ENCODE peak calls at places on chromosomes 13 and 19, in seven cellular contexts. One of them, this sample, is unnamed.
A peak's percentile ranks its signal among the peaks of the same experiment; 100 is the strongest.

GRCh38 chr13:104984296-104984818 is 1551.1 kb downstream of the EFNB2 start:
- DNase-seq in T-helper 2 cell: peak; percentile 7
- DNase-seq in T47D: peak; percentile 16
- DNase-seq in GM23338: no peak
- DNase-seq in mucosa of descending colon: no peak
- DNase-seq in left ventricle myocardium superior: peak; percentile 53
- DNase-seq in cerebellar nuclear complex: peak; percentile 43
- DNase-seq in this sample: peak; percentile 37

GRCh38 chr19:38425810-38426466 is at the start of gene RASGRP4:
- DNase-seq in cerebellar nuclear complex: no peak
- DNase-seq in mucosa of descending colon: peak; percentile 40
- DNase-seq in T-helper 2 cell: no peak
- DNase-seq in T47D: no peak
- DNase-seq in left ventricle myocardium superior: peak; percentile 64
- DNase-seq in GM23338: peak; percentile 75
- DNase-seq in this sample: no peak

GRCh38 chr19:49761249-49761624 is 1.9 kb downstream of the TSKS start:
- DNase-seq in T47D: no peak
- DNase-seq in mucosa of descending colon: no peak
- DNase-seq in GM23338: no peak
- DNase-seq in cerebellar nuclear complex: no peak
- DNase-seq in left ventricle myocardium superior: no peak
- DNase-seq in T-helper 2 cell: no peak
- DNase-seq in this sample: no peak

GRCh38 chr13:28128030-28128429 is 10.3 kb upstream of the PAN3 start:
- DNase-seq in cerebellar nuclear complex: peak; percentile 95
- DNase-seq in mucosa of descending colon: no peak
- DNase-seq in left ventricle myocardium superior: no peak
- DNase-seq in T-helper 2 cell: no peak
- DNase-seq in GM23338: no peak
- DNase-seq in T47D: no peak
- DNase-seq in this sample: no peak

GRCh38 chr19:1445932-1446712 is 3.8 kb upstream of the APC2 start:
- DNase-seq in left ventricle myocardium superior: peak; percentile 33
- DNase-seq in GM23338: peak; percentile 75
- DNase-seq in cerebellar nuclear complex: no peak
- DNase-seq in T47D: peak; percentile 51
- DNase-seq in mucosa of descending colon: no peak
- DNase-seq in T-helper 2 cell: no peak
- DNase-seq in this sample: peak; percentile 81

GRCh38 chr13:51234676-51235075 is 12.5 kb downstream of the FAM124A start:
- DNase-seq in T47D: no peak
- DNase-seq in cerebellar nuclear complex: no peak
- DNase-seq in GM23338: no peak
- DNase-seq in left ventricle myocardium superior: no peak
- DNase-seq in T-helper 2 cell: no peak
- DNase-seq in mucosa of descending colon: no peak
- DNase-seq in this sample: no peak

GRCh38 chr13:43240278-43240677 is 216.9 kb downstream of the DNAJC15 start:
- DNase-seq in cerebellar nuclear complex: no peak
- DNase-seq in GM23338: no peak
- DNase-seq in T-helper 2 cell: no peak
- DNase-seq in T47D: no peak
- DNase-seq in left ventricle myocardium superior: no peak
- DNase-seq in mucosa of descending colon: no peak
- DNase-seq in this sample: no peak

GRCh38 chr19:50720181-50720920 is 749 bp upstream of the SHANK1 start:
- DNase-seq in GM23338: no peak
- DNase-seq in cerebellar nuclear complex: no peak
- DNase-seq in mucosa of descending colon: no peak
- DNase-seq in T-helper 2 cell: no peak
- DNase-seq in T47D: no peak
- DNase-seq in left ventricle myocardium superior: no peak
- DNase-seq in this sample: no peak

GRCh38 chr19:41799444-41800000 is 3.1 kb downstream of the CEACAM3 start:
- DNase-seq in mucosa of descending colon: no peak
- DNase-seq in left ventricle myocardium superior: no peak
- DNase-seq in cerebellar nuclear complex: no peak
- DNase-seq in T47D: peak; percentile 67
- DNase-seq in GM23338: no peak
- DNase-seq in T-helper 2 cell: no peak
- DNase-seq in this sample: no peak

GRCh38 chr19:38298841-38299680 is 5.0 kb upstream of the C19orf33 start:
- DNase-seq in GM23338: no peak
- DNase-seq in mucosa of descending colon: no peak
- DNase-seq in left ventricle myocardium superior: no peak
- DNase-seq in T47D: peak; percentile 86
- DNase-seq in cerebellar nuclear complex: no peak
- DNase-seq in T-helper 2 cell: no peak
- DNase-seq in this sample: no peak

GRCh38 chr19:54179921-54180452 is 7.0 kb upstream of the TMC4 start:
- DNase-seq in mucosa of descending colon: peak; percentile 78
- DNase-seq in GM23338: peak; percentile 98
- DNase-seq in cerebellar nuclear complex: no peak
- DNase-seq in T47D: peak; percentile 70
- DNase-seq in T-helper 2 cell: no peak
- DNase-seq in left ventricle myocardium superior: no peak
- DNase-seq in this sample: no peak

GRCh38 chr13:106143930-106144709 is 391.3 kb downstream of the EFNB2 start:
- DNase-seq in GM23338: peak; percentile 74
- DNase-seq in mucosa of descending colon: no peak
- DNase-seq in left ventricle myocardium superior: no peak
- DNase-seq in cerebellar nuclear complex: no peak
- DNase-seq in T-helper 2 cell: no peak
- DNase-seq in T47D: peak; percentile 82
- DNase-seq in this sample: peak; percentile 78

GRCh38 chr19:4058696-4059492 is 7.8 kb downstream of the ZBTB7A start:
- DNase-seq in T47D: no peak
- DNase-seq in GM23338: peak; percentile 5
- DNase-seq in T-helper 2 cell: no peak
- DNase-seq in mucosa of descending colon: peak; percentile 68
- DNase-seq in cerebellar nuclear complex: peak; percentile 17
- DNase-seq in left ventricle myocardium superior: no peak
- DNase-seq in this sample: no peak

GRCh38 chr19:47362321-47362720 is 13.2 kb downstream of the DHX34 start:
- DNase-seq in T-helper 2 cell: no peak
- DNase-seq in mucosa of descending colon: no peak
- DNase-seq in T47D: no peak
- DNase-seq in left ventricle myocardium superior: no peak
- DNase-seq in GM23338: no peak
- DNase-seq in cerebellar nuclear complex: no peak
- DNase-seq in this sample: no peak

GRCh38 chr13:80873589-80873988 is 532.7 kb upstream of the SPRY2 start:
- DNase-seq in mucosa of descending colon: no peak
- DNase-seq in left ventricle myocardium superior: no peak
- DNase-seq in T-helper 2 cell: peak; percentile 48
- DNase-seq in T47D: no peak
- DNase-seq in GM23338: no peak
- DNase-seq in cerebellar nuclear complex: no peak
- DNase-seq in this sample: no peak

GRCh38 chr13:51811920-51812328 is 8.0 kb upstream of the DHRS12 start:
- DNase-seq in T47D: no peak
- DNase-seq in cerebellar nuclear complex: no peak
- DNase-seq in T-helper 2 cell: no peak
- DNase-seq in left ventricle myocardium superior: no peak
- DNase-seq in mucosa of descending colon: no peak
- DNase-seq in GM23338: no peak
- DNase-seq in this sample: no peak

GRCh38 chr19:56112313-56112709 is 8.8 kb downstream of the ZNF787 start:
- DNase-seq in cerebellar nuclear complex: no peak
- DNase-seq in GM23338: no peak
- DNase-seq in left ventricle myocardium superior: no peak
- DNase-seq in mucosa of descending colon: no peak
- DNase-seq in T47D: no peak
- DNase-seq in T-helper 2 cell: no peak
- DNase-seq in this sample: no peak

GRCh38 chr19:28569132-28570114 is 643.5 kb downstream of the UQCRFS1 start:
- DNase-seq in mucosa of descending colon: no peak
- DNase-seq in cerebellar nuclear complex: no peak
- DNase-seq in T47D: no peak
- DNase-seq in left ventricle myocardium superior: no peak
- DNase-seq in T-helper 2 cell: no peak
- DNase-seq in GM23338: peak; percentile 39
- DNase-seq in this sample: no peak

GRCh38 chr19:31144471-31144870 is 204.8 kb downstream of the TSHZ3 start:
- DNase-seq in left ventricle myocardium superior: no peak
- DNase-seq in GM23338: peak; percentile 11
- DNase-seq in cerebellar nuclear complex: no peak
- DNase-seq in mucosa of descending colon: no peak
- DNase-seq in T47D: no peak
- DNase-seq in T-helper 2 cell: no peak
- DNase-seq in this sample: no peak

GRCh38 chr19:48752511-48753365 is at the start of gene FUT1:
- DNase-seq in GM23338: peak; percentile 98
- DNase-seq in left ventricle myocardium superior: peak; percentile 82
- DNase-seq in cerebellar nuclear complex: peak; percentile 41
- DNase-seq in T47D: peak; percentile 97
- DNase-seq in mucosa of descending colon: peak; percentile 77
- DNase-seq in T-helper 2 cell: no peak
- DNase-seq in this sample: peak; percentile 89

GRCh38 chr13:114131581-114132418 is 623 bp downstream of the RASA3 start:
- DNase-seq in T-helper 2 cell: peak; percentile 33
- DNase-seq in cerebellar nuclear complex: no peak
- DNase-seq in mucosa of descending colon: peak; percentile 49
- DNase-seq in left ventricle myocardium superior: peak; percentile 63
- DNase-seq in T47D: no peak
- DNase-seq in GM23338: peak; percentile 50
- DNase-seq in this sample: peak; percentile 45

GRCh38 chr19:35264281-35265125 is 4.3 kb upstream of the USF2 start:
- DNase-seq in GM23338: no peak
- DNase-seq in cerebellar nuclear complex: no peak
- DNase-seq in T-helper 2 cell: no peak
- DNase-seq in left ventricle myocardium superior: peak; percentile 14
- DNase-seq in T47D: no peak
- DNase-seq in mucosa of descending colon: peak; percentile 17
- DNase-seq in this sample: no peak

GRCh38 chr19:34229721-34230120 is 24.6 kb upstream of the GARRE1 start:
- DNase-seq in T47D: no peak
- DNase-seq in GM23338: no peak
- DNase-seq in mucosa of descending colon: no peak
- DNase-seq in cerebellar nuclear complex: no peak
- DNase-seq in left ventricle myocardium superior: no peak
- DNase-seq in T-helper 2 cell: no peak
- DNase-seq in this sample: no peak

GRCh38 chr19:10269333-10270179 is 1.4 kb upstream of the ICAM1 start:
- DNase-seq in T-helper 2 cell: peak; percentile 73
- DNase-seq in cerebellar nuclear complex: no peak
- DNase-seq in T47D: peak; percentile 75
- DNase-seq in mucosa of descending colon: peak; percentile 92
- DNase-seq in GM23338: peak; percentile 89
- DNase-seq in left ventricle myocardium superior: peak; percentile 93
- DNase-seq in this sample: peak; percentile 82

GRCh38 chr13:102729560-102730275 is 34.9 kb upstream of the METTL21C start:
- DNase-seq in T47D: no peak
- DNase-seq in T-helper 2 cell: no peak
- DNase-seq in cerebellar nuclear complex: no peak
- DNase-seq in left ventricle myocardium superior: no peak
- DNase-seq in GM23338: peak; percentile 17
- DNase-seq in mucosa of descending colon: no peak
- DNase-seq in this sample: no peak

This sample was measured in NCI-H345.